ENCODE peak calls at places on chromosomes 13 and 19, in ten cellular contexts. Y is AG09309, U is uterus, N is AG04450, A is esophagus squamous epithelium, P is epithelial cell of proximal tubule, F is WERI-Rb-1, W is neural crest cell, S is GM13977, G is tibial nerve. L is an unnamed sample.

GRCh38 chr19:17246681-17247425 is 1.1 kb upstream of the NR2F6 start:
- DNase-seq in G (no peak), N (no peak), U (peak), W (no peak), S (no peak), Y (no peak), P (no peak), A (no peak), F (no peak), L (no peak)

GRCh38 chr19:34276614-34277013 is 22.3 kb downstream of the GARRE1 start:
- DNase-seq in P (no peak), F (no peak), N (no peak), W (no peak), G (no peak), S (no peak), A (no peak), Y (no peak), U (no peak), L (no peak)

GRCh38 chr13:98216135-98216565 is 39.1 kb upstream of the RNF113B start:
- DNase-seq in P (no peak), S (no peak), W (no peak), U (no peak), N (peak), G (no peak), A (no peak), F (no peak), Y (no peak), L (no peak)

GRCh38 chr13:60627071-60627686 is 230.2 kb downstream of the TDRD3 start:
- DNase-seq in P (no peak), Y (no peak), U (no peak), W (peak), A (no peak), S (peak), F (peak), N (no peak), G (peak), L (no peak)

GRCh38 chr13:113666324-113666660 is 727 bp upstream of the GRK1 start:
- DNase-seq in U (peak), Y (no peak), F (peak), P (no peak), S (no peak), G (no peak), A (no peak), W (no peak), N (no peak), L (no peak)

GRCh38 chr19:50252887-50253268 is 49.5 kb downstream of the MYH14 start:
- DNase-seq in G (no peak), U (no peak), P (no peak), F (no peak), W (no peak), Y (no peak), N (no peak), S (no peak), A (no peak), L (no peak)

GRCh38 chr19:17159466-17160393 is 55.4 kb upstream of the USE1 start:
- DNase-seq in A (no peak), G (no peak), F (no peak), S (no peak), W (no peak), U (no peak), P (no peak), N (no peak), Y (no peak), L (no peak)

GRCh38 chr19:39679056-39679790 is 23.5 kb downstream of the LGALS16 start:
- DNase-seq in S (peak), Y (no peak), W (no peak), F (no peak), P (no peak), N (no peak), U (no peak), G (no peak), A (no peak), L (no peak)

GRCh38 chr19:13917888-13918406 is 11.9 kb downstream of the CC2D1A start:
- DNase-seq in A (no peak), U (no peak), Y (no peak), N (no peak), F (no peak), S (no peak), P (no peak), G (no peak), W (no peak), L (no peak)

GRCh38 chr13:51760592-51760991 is 43.4 kb downstream of the DHRS12 start:
- DNase-seq in Y (no peak), P (no peak), G (no peak), F (peak), U (no peak), A (no peak), S (no peak), W (no peak), N (no peak), L (no peak)

GRCh38 chr19:41706741-41707501 is 1.5 kb upstream of the CEACAM5 start:
- DNase-seq in F (peak), U (peak), P (no peak), N (no peak), W (no peak), Y (no peak), S (peak), G (no peak), A (no peak), L (no peak)

GRCh38 chr13:32553720-32554119 is 15.1 kb upstream of the N4BP2L2 start:
- DNase-seq in P (no peak), U (no peak), S (no peak), W (no peak), Y (no peak), F (no peak), N (no peak), A (no peak), G (no peak), L (no peak)

GRCh38 chr13:45222919-45223318 is 22.1 kb upstream of the KCTD4 start:
- DNase-seq in W (no peak), Y (no peak), S (no peak), F (no peak), U (no peak), A (no peak), P (no peak), N (no peak), G (no peak), L (no peak)

GRCh38 chr19:434152-434960 is 25.4 kb upstream of the C2CD4C start:
- DNase-seq in S (no peak), F (no peak), W (no peak), Y (no peak), P (no peak), N (no peak), A (no peak), G (no peak), U (no peak), L (no peak)

GRCh38 chr13:79194727-79195126 is 211.3 kb downstream of the RBM26 start:
- DNase-seq in U (no peak), Y (no peak), F (no peak), W (no peak), P (no peak), A (no peak), S (no peak), G (no peak), N (no peak), L (no peak)

GRCh38 chr13:34515201-34515600 is 426.9 kb upstream of the NBEA start:
- DNase-seq in S (no peak), N (no peak), P (no peak), G (no peak), W (no peak), U (no peak), F (no peak), A (no peak), Y (no peak), L (no peak)

GRCh38 chr13:39364797-39365468 is 238.1 kb downstream of the LHFPL6 start:
- DNase-seq in P (no peak), S (no peak), U (no peak), N (no peak), Y (peak), F (no peak), A (no peak), W (no peak), G (no peak), L (no peak)

GRCh38 chr19:41353466-41354342 is at the start of gene TGFB1:
- DNase-seq in S (peak), A (peak), F (peak), U (peak), G (peak), N (peak), Y (peak), W (peak), P (no peak), L (peak)

GRCh38 chr19:15971217-15971616 is 22.4 kb downstream of the OR10H4 start:
- DNase-seq in P (no peak), Y (no peak), F (no peak), U (no peak), A (no peak), S (no peak), G (no peak), N (no peak), W (no peak), L (no peak)
- TF ChIP-seq CTCF in P (peak), Y (no peak), F (no peak), U (no peak), A (no peak), S (peak), G (no peak), N (no peak), W (no peak), L (no peak)

GRCh38 chr19:37329686-37330085 is 41.2 kb upstream of the ZNF527 start:
- DNase-seq in S (no peak), U (no peak), N (no peak), P (no peak), A (no peak), Y (no peak), G (no peak), F (peak), W (no peak), L (no peak)
- TF ChIP-seq CTCF in S (peak), U (no peak), N (peak), P (peak), A (no peak), Y (no peak), G (no peak), F (peak), W (peak), L (no peak)

GRCh38 chr19:6375411-6376010 is at the start of gene PSPN:
- DNase-seq in G (no peak), Y (no peak), A (no peak), U (no peak), P (no peak), W (no peak), F (no peak), N (no peak), S (no peak), L (no peak)

GRCh38 chr19:6376512-6377193 is 920 bp upstream of the PSPN start:
- DNase-seq in W (no peak), S (no peak), Y (no peak), A (no peak), G (no peak), U (no peak), F (no peak), N (no peak), P (no peak), L (no peak)

GRCh38 chr19:6379744-6380143 is 4.0 kb upstream of the PSPN start:
- DNase-seq in P (no peak), Y (no peak), N (no peak), G (no peak), W (no peak), F (no peak), A (no peak), S (no peak), U (no peak), L (no peak)

GRCh38 chr19:6378498-6378897 is 2.8 kb upstream of the PSPN start:
- DNase-seq in A (no peak), G (no peak), U (no peak), S (no peak), Y (no peak), F (no peak), N (no peak), W (no peak), P (no peak), L (no peak)

GRCh38 chr19:6378036-6378435 is 2.3 kb upstream of the PSPN start:
- DNase-seq in F (no peak), S (no peak), G (no peak), Y (no peak), A (no peak), P (peak), U (peak), N (peak), W (no peak), L (no peak)
- TF ChIP-seq CTCF in F (no peak), S (no peak), G (no peak), Y (no peak), A (no peak), P (no peak), U (no peak), N (no peak), W (no peak), L (no peak)

DNA sequence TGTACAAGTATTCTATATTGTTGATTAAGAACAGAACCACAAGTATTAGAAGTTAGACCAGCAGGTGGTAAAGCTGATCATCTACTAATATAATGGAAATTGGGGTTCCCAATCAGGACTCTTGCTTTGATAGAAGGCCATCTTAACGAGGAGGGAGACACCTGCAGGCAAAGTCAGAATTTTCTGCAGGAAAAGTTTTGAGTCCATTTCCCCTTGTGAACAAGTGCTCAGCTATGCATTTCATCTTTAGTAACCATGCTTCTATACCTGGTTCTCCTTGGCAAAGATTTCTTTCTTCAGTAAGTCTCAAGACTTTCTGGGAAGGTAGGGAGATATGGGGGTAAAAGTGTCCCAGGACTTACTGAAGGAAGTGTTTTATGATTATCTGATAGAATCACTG is 36.1 kb upstream of the USPL1 start:
- DNase-seq in G (no peak), N (no peak), F (no peak), A (no peak), Y (no peak), P (no peak), S (peak), W (no peak), U (no peak), L (no peak)
- TF ChIP-seq CTCF in G (no peak), N (peak), F (peak), A (peak), Y (peak), P (peak), S (peak), W (peak), U (peak), L (no peak)

L was measured in omental fat pad.